ENCODE peak calls at places on chromosome 19, in nine cellular contexts. D is A549, W is adrenal gland, V is stomach, A is testis, C is heart left ventricle, I is lower leg skin, U is ovary, K is suprapubic skin. Z is an unnamed sample.

GRCh38 chr19:31353826-31354225 is 4.6 kb upstream of the TSHZ3 start:
- DNase-seq in C (no peak), A (no peak), I (no peak), W (peak), K (no peak), D (no peak), U (no peak), V (no peak), Z (no peak)

GRCh38 chr19:34808566-34808965 is 35.6 kb upstream of the ZNF599 start:
- DNase-seq in C (no peak), D (no peak), W (no peak), V (no peak), K (no peak), U (no peak), I (no peak), A (no peak), Z (no peak)

GRCh38 chr19:14342809-14343208 is 38.4 kb upstream of the ADGRE5 start:
- DNase-seq in V (no peak), K (no peak), A (no peak), I (no peak), W (no peak), C (no peak), U (no peak), D (no peak), Z (no peak)

GRCh38 chr19:45173816-45174215 is 4.2 kb downstream of the TRAPPC6A start:
- DNase-seq in A (no peak), K (no peak), I (no peak), C (no peak), W (no peak), U (no peak), D (no peak), V (no peak), Z (no peak)

GRCh38 chr19:8196271-8196908 is 12.8 kb upstream of the CERS4 start:
- DNase-seq in I (no peak), W (no peak), V (no peak), K (no peak), U (no peak), A (no peak), C (no peak), D (no peak), Z (no peak)

GRCh38 chr19:35454663-35455062 is 6.6 kb downstream of the FFAR2 start:
- DNase-seq in C (no peak), V (no peak), K (no peak), D (no peak), W (no peak), U (no peak), A (no peak), I (no peak), Z (no peak)

GRCh38 chr19:32350492-32350891 is 5.1 kb downstream of the ZNF507 start:
- DNase-seq in W (no peak), A (no peak), V (no peak), C (no peak), K (no peak), U (no peak), D (no peak), I (no peak), Z (no peak)

GRCh38 chr19:42185281-42185680 is 32.2 kb downstream of the DEDD2 start:
- DNase-seq in A (no peak), K (no peak), V (no peak), U (no peak), D (no peak), W (no peak), I (no peak), C (no peak), Z (no peak)

GRCh38 chr19:38551450-38551813 is 66.3 kb downstream of the MAP4K1 start:
- DNase-seq in C (no peak), D (no peak), K (no peak), W (no peak), I (no peak), U (no peak), V (no peak), A (no peak), Z (no peak)

GRCh38 chr19:52234406-52234805 is 35.0 kb upstream of the ZNF766 start:
- DNase-seq in K (no peak), C (no peak), D (no peak), W (no peak), U (no peak), V (no peak), I (no peak), A (no peak), Z (no peak)

GRCh38 chr19:8571006-8571411 is 6.2 kb downstream of the MYO1F start:
- DNase-seq in C (peak), I (no peak), D (peak), V (peak), A (peak), U (no peak), W (peak), K (peak), Z (no peak)

GRCh38 chr19:18433039-18433691 is 4.8 kb downstream of the ISYNA1 start:
- DNase-seq in I (no peak), A (no peak), V (no peak), W (peak), K (peak), U (peak), C (no peak), D (no peak), Z (no peak)

GRCh38 chr19:7965921-7966665 is 22.6 kb upstream of the TIMM44 start:
- DNase-seq in W (no peak), D (no peak), K (no peak), U (no peak), A (no peak), I (no peak), C (no peak), V (no peak), Z (no peak)

GRCh38 chr19:33358408-33358807 is 15.1 kb upstream of the CEBPG start:
- DNase-seq in I (peak), W (no peak), C (no peak), U (no peak), V (no peak), D (no peak), K (no peak), A (no peak), Z (no peak)

GRCh38 chr19:54388001-54388802 is 23.5 kb upstream of the LAIR1 start:
- DNase-seq in K (no peak), A (peak), U (no peak), C (no peak), V (no peak), D (no peak), W (no peak), I (no peak), Z (no peak)

GRCh38 chr19:43504426-43505185 is at the start of gene PHLDB3:
- DNase-seq in K (no peak), V (peak), I (peak), U (peak), D (no peak), C (peak), A (peak), W (peak), Z (no peak)

GRCh38 chr19:16627194-16627927 is 643 bp downstream of the MED26 start:
- DNase-seq in W (no peak), U (peak), A (no peak), C (peak), V (no peak), K (peak), D (peak), I (peak), Z (no peak)

GRCh38 chr19:39196860-39197562 is at the start of gene NCCRP1:
- DNase-seq in I (no peak), D (no peak), U (no peak), A (no peak), V (no peak), W (no peak), K (no peak), C (no peak), Z (no peak)

GRCh38 chr19:44576843-44577565 is 36.4 kb upstream of the IGSF23 start:
- DNase-seq in K (no peak), I (peak), U (no peak), C (no peak), V (peak), D (peak), A (peak), W (peak), Z (no peak)

GRCh38 chr19:14410054-14410774 is 8.9 kb downstream of the DDX39A start:
- DNase-seq in K (no peak), I (no peak), A (no peak), D (no peak), C (no peak), V (no peak), U (no peak), W (no peak), Z (no peak)

GRCh38 chr19:2426661-2427322 is 594 bp downstream of the TIMM13 start:
- DNase-seq in D (peak), A (peak), I (peak), U (no peak), V (peak), K (peak), C (peak), W (no peak), Z (peak)

GRCh38 chr19:54952591-54953344 is 5.4 kb upstream of the NLRP7 start:
- DNase-seq in I (no peak), W (no peak), K (no peak), V (no peak), U (no peak), A (no peak), C (no peak), D (no peak), Z (no peak)

GRCh38 chr19:41753159-41753558 is 2.2 kb upstream of the CEACAM6 start:
- DNase-seq in V (peak), A (peak), K (no peak), D (peak), C (peak), W (peak), I (peak), U (no peak), Z (no peak)

GRCh38 chr19:10289836-10290438 is at the start of gene ICAM5:
- DNase-seq in K (no peak), I (peak), A (no peak), C (no peak), W (no peak), U (no peak), V (no peak), D (no peak), Z (no peak)

GRCh38 chr19:10290439-10290875 is 705 bp downstream of the ICAM5 start:
- DNase-seq in D (no peak), U (no peak), A (no peak), W (no peak), V (no peak), C (no peak), I (no peak), K (peak), Z (no peak)

GRCh38 chr19:10288662-10289166 is 1.0 kb upstream of the ICAM5 start:
- DNase-seq in W (no peak), A (no peak), K (no peak), I (no peak), D (peak), V (peak), U (no peak), C (no peak), Z (no peak)

GRCh38 chr19:10290876-10291553 is 1.3 kb downstream of the ICAM5 start:
- DNase-seq in W (no peak), C (peak), V (peak), U (peak), I (peak), K (peak), A (peak), D (no peak), Z (no peak)

GRCh38 chr19:10289167-10289835 is 451 bp upstream of the ICAM5 start:
- DNase-seq in V (peak), W (no peak), D (no peak), U (no peak), C (no peak), K (no peak), A (no peak), I (peak), Z (no peak)
- H3K4me3 ChIP-seq in V (peak), W (no peak), D (peak), U (peak), C (no peak), K (peak), A (peak), I (no peak), Z (peak)

GRCh38 chr19:23686622-23687423 is at the start of gene ZNF675:
- DNase-seq in A (peak), C (peak), W (peak), V (peak), I (peak), K (peak), U (peak), D (peak), Z (peak)
- TF ChIP-seq POLR2A in A (no peak), C (peak), W (peak), V (no peak), I (no peak), K (no peak), U (no peak), D (peak), Z (no peak)

DNA sequence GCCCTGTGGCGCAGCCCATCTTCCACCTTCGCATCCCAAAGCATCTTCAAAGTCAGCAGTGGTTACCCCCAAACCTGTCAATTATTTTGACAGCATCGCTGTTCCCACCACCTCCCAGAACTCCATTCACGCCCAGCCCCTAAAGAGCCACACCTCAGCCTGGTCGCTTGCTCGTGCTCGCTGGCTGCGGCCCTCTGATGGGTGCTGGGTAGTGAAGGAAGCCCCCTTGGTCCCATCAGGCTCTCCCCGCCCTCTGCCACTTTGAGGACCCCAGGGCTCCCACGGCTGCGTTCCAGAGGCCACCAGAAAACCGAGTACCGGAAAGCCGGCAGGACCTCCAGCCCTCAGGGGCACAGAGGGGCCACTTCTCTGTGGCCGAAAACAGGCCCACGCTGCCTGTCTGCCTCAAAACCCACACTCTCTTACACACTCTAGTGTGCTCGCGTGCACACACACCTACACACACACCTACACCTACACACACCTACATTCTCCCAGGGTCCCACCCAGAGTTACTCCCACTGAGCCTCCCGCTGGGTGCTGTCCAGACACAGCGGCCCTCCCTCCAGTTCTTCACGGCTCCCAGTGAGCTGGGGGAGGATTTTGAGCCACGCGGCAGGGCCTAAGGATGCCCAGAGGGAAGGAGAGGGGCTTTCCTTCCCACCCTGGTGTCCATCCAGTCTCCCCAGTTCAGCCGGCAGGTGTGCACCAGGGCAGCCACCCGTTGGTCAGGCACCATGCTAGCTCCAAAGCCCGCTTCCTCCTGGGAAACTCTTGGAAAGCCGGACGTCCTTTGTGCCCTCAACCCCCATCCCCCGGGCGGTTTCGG is 1.9 kb downstream of the VSTM2B start:
- DNase-seq in D (peak), V (no peak), U (no peak), K (no peak), A (no peak), I (no peak), W (no peak), C (peak), Z (no peak)
- H3K4me3 ChIP-seq in D (peak), V (peak), U (no peak), K (peak), A (no peak), I (no peak), W (no peak), C (no peak), Z (no peak)

DNA sequence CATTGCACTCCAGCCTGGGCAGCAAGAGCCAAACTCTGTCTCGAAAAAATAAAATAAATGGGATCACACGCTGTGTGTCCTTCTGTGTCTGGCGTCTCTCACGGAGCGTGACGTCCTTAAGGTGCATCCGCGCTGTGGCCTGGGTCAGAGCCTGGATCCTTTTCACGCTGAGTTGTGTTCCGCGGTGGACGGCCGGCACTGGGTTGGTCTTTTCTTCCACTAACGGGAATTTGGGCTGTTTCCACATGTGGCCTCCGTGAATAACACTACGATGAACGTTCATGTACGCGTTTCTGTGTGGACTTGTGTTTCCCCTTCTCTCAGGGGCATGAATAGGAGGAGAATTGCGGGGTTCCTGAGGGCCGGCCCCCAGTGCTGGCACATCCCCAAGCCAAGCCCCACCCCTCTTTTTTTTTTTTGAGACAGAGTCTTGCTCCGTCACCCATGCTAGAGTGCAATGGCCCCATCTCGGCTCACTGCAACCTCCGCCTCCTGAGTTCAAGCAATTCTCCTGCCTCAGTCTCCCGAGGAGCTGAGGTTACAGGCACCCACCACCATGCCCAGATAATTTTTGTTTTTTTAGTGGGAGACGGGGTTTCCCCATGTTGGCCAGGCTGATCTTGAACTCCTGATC is 6.2 kb upstream of the PTBP1 start:
- DNase-seq in V (no peak), K (no peak), W (no peak), A (no peak), U (no peak), D (no peak), I (no peak), C (no peak), Z (no peak)
- TF ChIP-seq POLR2A in V (no peak), K (no peak), W (no peak), A (no peak), U (no peak), D (no peak), I (no peak), C (no peak), Z (no peak)